ENCODE peak calls at places on chromosomes 4 and X, in six cellular contexts. M, S, P, D, C and H are unnamed samples.

GRCh38 chr4:38663801-38664703 is at the start of gene KLF3:
- DNase-seq in M (peak; percentile 96), S (peak; percentile 73), P (peak; percentile 33), D (peak; percentile 94), C (peak; percentile 96), H (peak; percentile 98)

GRCh38 chrX:138775501-138775900 is 64.0 kb upstream of the FGF13 start:
- DNase-seq in M (no peak), S (peak; percentile 0), P (peak; percentile 7), D (no peak), C (no peak), H (no peak)

GRCh38 chr4:185123479-185123878 is 19.6 kb upstream of the SLC25A4 start:
- DNase-seq in M (no peak), S (no peak), P (no peak), D (no peak), C (no peak), H (no peak)

GRCh38 chr4:7625073-7625472 is 190.3 kb upstream of the PSAPL1 start:
- DNase-seq in M (no peak), S (no peak), P (no peak), D (no peak), C (no peak), H (no peak)

GRCh38 chrX:44874481-44875184 is 1.6 kb downstream of the KDM6A start:
- DNase-seq in M (peak; percentile 42), S (no peak), P (peak; percentile 37), D (no peak), C (peak; percentile 48), H (peak; percentile 19)

GRCh38 chr4:109052699-109053656 is 249.5 kb downstream of the COL25A1 start:
- DNase-seq in M (no peak), S (no peak), P (no peak), D (no peak), C (no peak), H (no peak)

GRCh38 chrX:107857815-107858214 is 32.1 kb downstream of the MID2 start:
- DNase-seq in M (no peak), S (no peak), P (no peak), D (no peak), C (no peak), H (no peak)

GRCh38 chr4:1316537-1317168 is 27.0 kb downstream of the MAEA start:
- DNase-seq in M (no peak), S (no peak), P (no peak), D (no peak), C (no peak), H (no peak)

GRCh38 chrX:100645106-100645505 is 1.1 kb downstream of the SRPX2 start:
- DNase-seq in M (no peak), S (no peak), P (no peak), D (no peak), C (no peak), H (no peak)

GRCh38 chr4:146916479-146917076 is 29.1 kb downstream of the TTC29 start:
- DNase-seq in M (no peak), S (peak; percentile 10), P (peak; percentile 35), D (no peak), C (no peak), H (no peak)

GRCh38 chr4:159206427-159206871 is 103.6 kb downstream of the RAPGEF2 start:
- DNase-seq in M (no peak), S (no peak), P (no peak), D (no peak), C (no peak), H (no peak)

GRCh38 chr4:22413416-22413815 is 102.5 kb downstream of the ADGRA3 start:
- DNase-seq in M (no peak), S (no peak), P (no peak), D (no peak), C (no peak), H (no peak)

GRCh38 chrX:51614353-51614752 is 4.4 kb downstream of the CENPVL3 start:
- DNase-seq in M (no peak), S (peak; percentile 2), P (peak; percentile 51), D (no peak), C (no peak), H (no peak)

DNA sequence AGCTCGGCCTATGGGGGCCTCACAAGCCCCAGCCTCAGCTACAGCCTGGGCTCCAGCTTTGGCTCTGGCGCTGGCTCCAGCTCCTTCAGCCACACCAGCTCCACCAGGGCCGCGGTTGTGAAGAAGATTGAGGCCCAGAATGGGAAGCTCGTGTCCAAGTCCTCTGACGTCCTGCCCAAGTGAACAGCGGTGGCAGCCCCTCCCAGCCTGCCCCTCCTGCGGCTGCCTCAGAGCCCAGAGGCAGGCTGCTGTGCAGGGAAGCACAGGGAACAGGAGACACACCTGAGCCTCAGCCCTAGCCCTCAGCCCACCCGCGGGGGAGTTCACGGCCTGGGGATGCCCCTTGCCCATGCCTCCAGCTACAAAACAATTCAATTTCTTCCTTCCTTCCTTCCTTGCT is 75.7 kb upstream of the ZXDA start:
- DNase-seq in M (no peak), S (no peak), P (no peak), D (no peak), C (no peak), H (no peak)
- H3K9me3 ChIP-seq in M (no peaks in the 10 kb centered on the region), S (peaks cover 14% of the 10 kb centered on the region), P (no peaks in the 10 kb centered on the region), D (no peaks in the 10 kb centered on the region), C (no peaks in the 10 kb centered on the region), H (no peaks in the 10 kb centered on the region)

GRCh38 chr4:2733001-2733843 is 22.9 kb downstream of the TNIP2 start:
- DNase-seq in M (no peak), S (peak; percentile 70), P (no peak), D (no peak), C (no peak), H (no peak)

GRCh38 chr4:2734618-2735017 is 21.5 kb downstream of the TNIP2 start:
- DNase-seq in M (no peak), S (no peak), P (no peak), D (no peak), C (no peak), H (no peak)

GRCh38 chr4:2733844-2734574 is 22.1 kb downstream of the TNIP2 start:
- DNase-seq in M (no peak), S (no peak), P (no peak), D (no peak), C (no peak), H (no peak)

GRCh38 chr4:2732526-2732925 is 23.6 kb downstream of the TNIP2 start:
- DNase-seq in M (no peak), S (no peak), P (no peak), D (no peak), C (no peak), H (no peak)

GRCh38 chr4:2735869-2736268 is 20.3 kb downstream of the TNIP2 start:
- DNase-seq in M (no peak), S (no peak), P (no peak), D (no peak), C (no peak), H (no peak)
- H3K36me3 ChIP-seq in M (no peaks in the 10 kb centered on the region), S (peaks cover 12% of the 10 kb centered on the region), P (peaks cover 16% of the 10 kb centered on the region), D (no peaks in the 10 kb centered on the region), C (no peaks in the 10 kb centered on the region), H (peaks cover 28% of the 10 kb centered on the region)

DNA sequence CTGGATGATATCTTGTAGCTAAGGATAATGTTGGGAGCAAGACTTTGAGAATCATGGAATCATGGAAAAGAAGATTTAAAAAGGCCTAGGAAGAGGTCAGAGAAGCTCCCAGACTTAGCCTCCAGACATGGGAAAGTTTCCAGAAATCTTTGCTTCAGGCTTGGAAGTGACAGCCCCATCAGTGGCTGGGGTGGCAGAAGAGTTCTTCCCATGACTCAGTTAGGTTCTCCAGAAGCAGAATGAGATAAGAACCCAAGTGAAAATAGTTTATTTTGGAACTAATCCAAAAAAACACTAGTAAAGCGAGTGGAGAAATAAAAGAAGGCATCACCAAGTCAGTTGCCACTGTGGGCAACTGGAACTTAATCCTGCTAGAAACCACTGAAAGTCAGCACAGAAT is 506.9 kb downstream of the MID1IP1 start:
- DNase-seq in M (no peak), S (no peak), P (no peak), D (no peak), C (no peak), H (no peak)
- H3K4me1 ChIP-seq in M (no peaks in the 10 kb centered on the region), S (no peaks in the 10 kb centered on the region), P (no peaks in the 10 kb centered on the region), D (no peaks in the 10 kb centered on the region), C (no peaks in the 10 kb centered on the region), H (no peaks in the 10 kb centered on the region)

GRCh38 chr4:125833-126232 is 1.5 kb downstream of the ZNF718 start:
- DNase-seq in M (no peak), S (no peak), P (no peak), D (no peak), C (no peak), H (no peak)
- H3K9me3 ChIP-seq in M (peaks cover 5% of the 10 kb centered on the region), S (peaks cover 55% of the 10 kb centered on the region), P (peaks cover 19% of the 10 kb centered on the region), D (no peaks in the 10 kb centered on the region), C (no peaks in the 10 kb centered on the region), H (no peaks in the 10 kb centered on the region)

GRCh38 chr4:140641105-140641555 is 72.4 kb upstream of the UCP1 start:
- DNase-seq in M (no peak), S (peak; percentile 90), P (no peak), D (no peak), C (no peak), H (no peak)
- H3K36me3 ChIP-seq in M (no peaks in the 10 kb centered on the region), S (peaks cover 17% of the 10 kb centered on the region), P (peaks cover 7% of the 10 kb centered on the region), D (no peaks in the 10 kb centered on the region), C (no peaks in the 10 kb centered on the region), H (peaks cover 31% of the 10 kb centered on the region)

GRCh38 chr4:2868840-2869487 is 25.3 kb downstream of the ADD1 start:
- DNase-seq in M (no peak), S (no peak), P (no peak), D (no peak), C (no peak), H (no peak)
- H3K4me1 ChIP-seq in M (peaks cover 70% of the 10 kb centered on the region), S (peaks cover 90% of the 10 kb centered on the region), P (peaks cover 6% of the 10 kb centered on the region), D (peaks cover 13% of the 10 kb centered on the region), C (peaks cover 39% of the 10 kb centered on the region), H (peaks cover 34% of the 10 kb centered on the region)

DNA sequence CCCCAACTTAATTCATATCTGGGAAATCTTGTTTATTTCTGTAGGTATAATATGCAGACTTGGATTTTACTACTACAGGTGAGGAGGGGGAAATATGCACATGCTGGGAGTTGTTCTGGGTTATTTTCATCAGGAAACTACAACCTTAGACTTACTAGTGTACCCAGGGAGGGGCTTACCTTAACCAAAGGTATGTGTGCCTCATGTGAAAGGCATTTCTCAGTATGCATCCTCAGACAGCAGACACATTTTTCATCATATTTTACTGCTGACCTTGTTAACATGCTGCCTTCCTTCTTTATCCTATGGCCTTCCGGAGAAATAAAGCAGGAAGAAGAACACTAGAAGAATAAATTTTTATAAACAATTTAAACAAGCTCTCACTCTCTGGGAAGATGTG is 214.9 kb downstream of the SPANXN4 start:
- DNase-seq in M (no peak), S (no peak), P (no peak), D (no peak), C (no peak), H (no peak)
- H3K9me3 ChIP-seq in M (no peaks in the 10 kb centered on the region), S (peaks cover 49% of the 10 kb centered on the region), P (no peaks in the 10 kb centered on the region), D (no peaks in the 10 kb centered on the region), C (no peaks in the 10 kb centered on the region), H (no peaks in the 10 kb centered on the region)